ENCODE peak calls at places on chromosomes 13 and 19, in six cellular contexts. R, D, L, I, Z and H are unnamed samples.

GRCh38 chr13:79724348-79725103 is 243.6 kb downstream of the NDFIP2 start:
- DNase-seq in R (no peak), D (no peak), L (no peak), I (peak; percentile 32), Z (no peak), H (no peak)

GRCh38 chr13:77047649-77048343 is 20.8 kb upstream of the FBXL3 start:
- DNase-seq in R (no peak), D (no peak), L (no peak), I (no peak), Z (no peak), H (no peak)

GRCh38 chr13:76917096-76917495 is 30.9 kb upstream of the KCTD12 start:
- DNase-seq in R (no peak), D (no peak), L (no peak), I (no peak), Z (no peak), H (no peak)

GRCh38 chr13:69020120-69020519 is 1087.5 kb upstream of the ATXN8OS start:
- DNase-seq in R (no peak), D (no peak), L (no peak), I (no peak), Z (no peak), H (no peak)

GRCh38 chr13:61761690-61762089 is 346.0 kb upstream of the PCDH20 start:
- DNase-seq in R (no peak), D (no peak), L (no peak), I (no peak), Z (no peak), H (no peak)

GRCh38 chr19:11345122-11345752 is 831 bp downstream of the TMEM205 start:
- DNase-seq in R (no peak), D (no peak), L (no peak), I (no peak), Z (no peak), H (no peak)

GRCh38 chr19:11159598-11160001 is 4.0 kb upstream of the SPC24 start:
- DNase-seq in R (no peak), D (no peak), L (no peak), I (no peak), Z (no peak), H (no peak)

GRCh38 chr19:8702350-8702749 is 3.8 kb upstream of the ACTL9 start:
- DNase-seq in R (no peak), D (no peak), L (no peak), I (no peak), Z (no peak), H (no peak)

GRCh38 chr19:13840751-13841338 is 36.1 kb upstream of the NANOS3 start:
- DNase-seq in R (no peak), D (no peak), L (no peak), I (no peak), Z (no peak), H (no peak)

GRCh38 chr19:13838943-13839192 is 38.1 kb upstream of the NANOS3 start:
- DNase-seq in R (no peak), D (no peak), L (peak; percentile 86), I (no peak), Z (no peak), H (peak; percentile 93)

GRCh38 chr19:13839193-13839937 is 37.6 kb upstream of the NANOS3 start:
- DNase-seq in R (peak; percentile 89), D (peak; percentile 81), L (peak; percentile 82), I (peak; percentile 88), Z (peak; percentile 89), H (peak; percentile 97)

GRCh38 chr19:13841339-13842293 is 35.3 kb upstream of the NANOS3 start:
- DNase-seq in R (peak; percentile 78), D (no peak), L (no peak), I (peak; percentile 84), Z (peak; percentile 84), H (peak; percentile 80)

DNA sequence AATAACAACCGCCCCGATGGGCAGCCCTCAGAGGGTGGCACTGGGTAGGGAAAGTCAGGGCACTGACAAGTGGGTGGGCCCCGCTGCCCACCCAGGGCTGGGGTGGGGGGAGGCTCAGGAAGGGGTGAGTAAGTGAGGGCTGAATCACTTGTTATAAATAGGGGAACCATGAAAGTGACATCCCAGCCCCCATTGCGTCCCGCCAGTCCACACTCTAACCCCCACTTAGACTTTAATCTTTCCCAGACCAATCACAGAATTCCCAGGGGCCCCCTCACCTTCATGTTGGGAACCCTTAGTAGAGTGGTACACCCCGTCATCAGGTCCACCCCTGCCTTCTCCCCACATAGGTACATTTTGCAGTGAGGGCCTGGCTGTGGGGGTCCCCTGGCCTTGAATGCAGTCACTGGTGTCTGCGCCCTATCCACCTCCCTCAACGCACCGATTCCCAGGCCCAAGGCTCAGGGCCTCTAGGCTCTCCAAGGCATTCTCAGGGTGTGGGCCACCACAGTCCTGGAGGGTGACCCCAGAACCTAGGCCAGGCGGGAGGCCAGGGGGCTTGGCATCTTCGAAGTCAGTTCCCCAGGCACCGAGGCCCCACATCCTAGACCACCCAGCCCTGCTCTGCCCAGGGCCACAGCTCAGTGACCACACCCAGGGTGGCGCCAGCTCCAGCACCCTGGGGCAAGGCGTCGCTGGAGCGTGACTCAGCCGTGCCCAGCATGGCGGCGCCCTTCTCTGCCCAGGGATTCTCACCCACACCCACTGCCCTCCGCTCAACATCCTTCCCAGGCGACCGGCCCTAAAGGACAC is 36.8 kb upstream of the NANOS3 start:
- DNase-seq in R (peak; percentile 75), D (no peak), L (no peak), I (peak; percentile 91), Z (peak; percentile 76), H (peak; percentile 90)
- TF ChIP-seq POLR2A in R (no peak), D (no peak), L (no peak), I (peak; percentile 82), Z (peak; percentile 10), H (no peak)

GRCh38 chr19:3361384-3362216 is 4.8 kb upstream of the NFIC start:
- DNase-seq in R (no peak), D (no peak), L (peak; percentile 59), I (no peak), Z (no peak), H (no peak)

GRCh38 chr19:3358919-3359849 is 7.2 kb upstream of the NFIC start:
- DNase-seq in R (peak; percentile 78), D (peak; percentile 89), L (peak; percentile 94), I (peak; percentile 78), Z (no peak), H (peak; percentile 95)

GRCh38 chr19:3362217-3362907 is 4.0 kb upstream of the NFIC start:
- DNase-seq in R (no peak), D (no peak), L (no peak), I (no peak), Z (no peak), H (no peak)

GRCh38 chr19:3359850-3360493 is 6.4 kb upstream of the NFIC start:
- DNase-seq in R (no peak), D (peak; percentile 73), L (peak; percentile 63), I (no peak), Z (no peak), H (no peak)

DNA sequence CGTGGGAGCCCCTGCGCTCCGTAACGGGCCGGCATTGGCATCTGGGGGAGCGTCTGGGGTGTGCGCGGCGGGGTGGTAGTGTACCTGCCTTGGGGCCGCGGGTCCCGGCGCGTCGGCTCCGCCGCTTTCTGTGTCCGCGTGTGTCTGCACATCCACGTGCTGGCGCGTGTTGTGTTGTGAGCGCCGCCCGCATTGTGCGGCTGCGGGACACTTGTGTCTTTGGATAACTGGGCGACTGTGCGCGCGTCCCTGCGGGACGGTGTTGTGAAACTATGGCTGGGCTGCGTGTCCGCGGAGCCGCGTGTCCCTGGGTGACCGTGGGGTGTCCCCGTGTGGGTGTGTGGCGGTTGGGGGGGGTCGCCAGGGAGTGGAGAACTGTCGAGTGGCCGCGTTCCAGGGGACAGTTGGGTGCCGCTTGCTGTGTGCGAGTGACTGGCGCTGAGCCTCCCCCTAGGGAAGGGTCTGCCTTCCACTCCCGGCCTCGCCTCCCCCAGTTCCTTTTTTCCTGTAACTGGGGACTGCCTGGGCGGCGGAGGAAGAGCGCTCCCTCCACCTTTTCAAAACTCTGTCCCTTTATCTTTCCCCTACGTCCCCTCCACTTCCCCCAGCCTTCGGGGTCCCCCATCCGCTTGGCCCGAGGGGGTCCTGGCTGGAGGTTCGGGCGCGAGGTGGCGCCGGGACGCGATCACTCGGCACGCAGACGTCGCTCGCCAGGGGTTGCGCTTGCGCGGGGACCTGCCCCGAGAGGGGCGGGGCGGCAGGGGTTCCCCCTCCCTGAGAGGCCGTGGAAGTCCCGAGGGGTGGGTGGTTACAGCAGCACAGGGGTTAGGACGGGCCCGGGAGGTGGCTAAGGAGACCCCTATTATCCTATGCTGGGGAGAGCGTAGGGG is 5.6 kb upstream of the NFIC start:
- DNase-seq in R (peak; percentile 66), D (peak; percentile 83), L (peak; percentile 84), I (peak; percentile 74), Z (no peak), H (peak; percentile 75)
- TF ChIP-seq POLR2AphosphoS5 in R (peak; percentile 69), D (no peak), L (peak; percentile 17), I (peak; percentile 40), Z (peak; percentile 40), H (peak; percentile 23)

GRCh38 chr19:3608079-3608641 is 1.5 kb upstream of the TBXA2R start:
- DNase-seq in R (no peak), D (no peak), L (peak; percentile 84), I (no peak), Z (no peak), H (no peak)

GRCh38 chr19:3608750-3609322 is 2.2 kb upstream of the TBXA2R start:
- DNase-seq in R (no peak), D (no peak), L (peak; percentile 81), I (no peak), Z (no peak), H (peak; percentile 83)

GRCh38 chr19:3606690-3607289 is at the start of gene TBXA2R:
- DNase-seq in R (peak; percentile 64), D (peak; percentile 65), L (peak; percentile 91), I (peak; percentile 75), Z (no peak), H (peak; percentile 97)

GRCh38 chr19:3606174-3606689 is 443 bp downstream of the TBXA2R start:
- DNase-seq in R (peak; percentile 78), D (no peak), L (peak; percentile 55), I (peak; percentile 80), Z (peak; percentile 76), H (peak; percentile 46)

GRCh38 chr19:3607398-3608078 is 863 bp upstream of the TBXA2R start:
- DNase-seq in R (no peak), D (no peak), L (peak; percentile 73), I (no peak), Z (no peak), H (peak; percentile 53)
- TF ChIP-seq POLR2A in R (no peak), D (no peak), L (peak; percentile 78), I (no peak), Z (no peak), H (no peak)

GRCh38 chr19:415292-415691 is 6.3 kb upstream of the C2CD4C start:
- DNase-seq in R (no peak), D (no peak), L (no peak), I (no peak), Z (no peak), H (no peak)

GRCh38 chr19:416416-416815 is 7.5 kb upstream of the C2CD4C start:
- DNase-seq in R (no peak), D (no peak), L (no peak), I (no peak), Z (no peak), H (peak; percentile 41)

GRCh38 chr19:419721-420515 is 11.0 kb upstream of the C2CD4C start:
- DNase-seq in R (no peak), D (no peak), L (no peak), I (no peak), Z (no peak), H (no peak)

GRCh38 chr19:422213-422916 is 13.4 kb upstream of the C2CD4C start:
- DNase-seq in R (no peak), D (no peak), L (no peak), I (no peak), Z (no peak), H (no peak)

DNA sequence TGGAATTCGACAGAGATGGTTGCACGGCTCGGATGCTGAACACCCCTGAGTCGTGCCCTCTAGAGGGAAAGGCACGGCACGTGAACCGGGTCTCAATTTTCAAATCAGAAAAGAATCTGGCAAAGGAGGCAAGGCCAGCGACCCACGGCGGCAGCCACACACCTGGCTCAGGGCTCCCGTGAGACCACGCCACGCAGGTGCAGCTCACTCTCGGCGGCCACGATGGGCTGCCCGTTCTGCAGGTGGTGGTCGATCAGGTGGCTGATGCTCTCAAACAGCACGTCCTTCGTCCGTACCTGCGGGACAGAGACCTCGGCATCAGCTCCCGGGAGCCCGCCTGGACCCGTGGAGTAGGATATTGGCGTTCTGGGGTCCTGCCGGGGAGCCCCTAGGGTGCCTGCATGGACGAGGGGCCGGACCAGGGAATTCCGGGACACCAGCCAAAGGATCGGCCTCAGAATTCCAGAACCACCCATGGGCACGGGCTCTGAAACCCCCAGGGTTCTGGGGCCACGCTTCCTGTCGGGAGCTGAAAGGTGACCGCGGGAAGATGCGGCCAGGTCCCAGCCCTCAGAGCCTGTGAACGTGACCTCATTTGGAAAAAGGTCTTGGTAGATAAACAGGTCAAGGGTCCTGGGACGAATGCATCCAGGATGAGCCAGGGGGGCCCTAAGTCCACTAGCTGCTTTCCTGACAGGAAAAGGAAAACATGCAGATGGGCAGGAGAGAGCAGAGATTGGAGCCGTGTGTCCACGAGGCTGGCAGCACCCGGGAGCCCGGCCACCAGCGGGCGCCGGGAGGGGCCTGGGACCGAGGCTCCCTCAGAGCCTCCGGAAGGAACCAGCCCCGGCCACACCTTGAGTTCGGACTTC is 10.1 kb upstream of the C2CD4C start:
- DNase-seq in R (no peak), D (no peak), L (no peak), I (no peak), Z (no peak), H (peak; percentile 12)
- TF ChIP-seq POLR2AphosphoS5 in R (no peak), D (no peak), L (no peak), I (no peak), Z (no peak), H (no peak)